ENCODE peak calls at places on chromosome 10, in four cellular contexts. E is GM12878, S is SK-N-SH, Y is HepG2. Q is an unnamed sample.

GRCh38 chr10:22534849-22535604 is 179.4 kb downstream of the PIP4K2A start:
- DNase-seq in E (no peak), S (no peak), Y (peak), Q (no peak)

GRCh38 chr10:131829156-131829930 is 71.5 kb upstream of the PPP2R2D start:
- DNase-seq in E (no peak), S (no peak), Y (no peak), Q (no peak)

GRCh38 chr10:27760867-27761266 is 15.2 kb upstream of the MKX start:
- DNase-seq in E (no peak), S (no peak), Y (no peak), Q (no peak)

GRCh38 chr10:103470755-103471653 is 8.0 kb downstream of the CALHM3 start:
- DNase-seq in E (peak), S (no peak), Y (no peak), Q (no peak)

GRCh38 chr10:131683941-131684340 is 216.9 kb upstream of the PPP2R2D start:
- DNase-seq in E (no peak), S (no peak), Y (no peak), Q (no peak)

GRCh38 chr10:104299031-104299904 is 30.3 kb downstream of the GSTO2 start:
- DNase-seq in E (no peak), S (peak), Y (no peak), Q (no peak)

GRCh38 chr10:64574371-64574770 is 1053.2 kb downstream of the REEP3 start:
- DNase-seq in E (no peak), S (peak), Y (no peak), Q (no peak)

GRCh38 chr10:34739915-34740314 is 75.2 kb downstream of the PARD3 start:
- DNase-seq in E (no peak), S (no peak), Y (no peak), Q (no peak)

GRCh38 chr10:132631348-132631735 is 93.8 kb downstream of the INPP5A start:
- DNase-seq in E (no peak), S (no peak), Y (no peak), Q (no peak)

GRCh38 chr10:114758331-114758730 is 63.2 kb upstream of the FHIP2A start:
- DNase-seq in E (no peak), S (no peak), Y (no peak), Q (no peak)

GRCh38 chr10:52479567-52479966 is 165.5 kb downstream of the DKK1 start:
- DNase-seq in E (no peak), S (no peak), Y (no peak), Q (no peak)

GRCh38 chr10:21516270-21517131 is 9.0 kb downstream of the SKIDA1 start:
- DNase-seq in E (no peak), S (peak), Y (no peak), Q (no peak)

GRCh38 chr10:53737132-53737531 is 964.5 kb upstream of the MBL2 start:
- DNase-seq in E (no peak), S (no peak), Y (no peak), Q (no peak)

GRCh38 chr10:126066491-126066890 is 170.1 kb downstream of the FANK1 start:
- DNase-seq in E (no peak), S (no peak), Y (no peak), Q (no peak)

GRCh38 chr10:94403034-94403822 is 887 bp downstream of the TBC1D12 start:
- DNase-seq in E (peak), S (peak), Y (peak), Q (peak)

GRCh38 chr10:31384589-31384949 is 65.6 kb downstream of the ZEB1 start:
- DNase-seq in E (no peak), S (no peak), Y (no peak), Q (no peak)

GRCh38 chr10:13795653-13796555 is 209.1 kb downstream of the PRPF18 start:
- DNase-seq in E (no peak), S (no peak), Y (no peak), Q (no peak)

GRCh38 chr10:9643782-9644181 is 1373.9 kb upstream of the CELF2 start:
- DNase-seq in E (no peak), S (no peak), Y (no peak), Q (no peak)

GRCh38 chr10:61902448-61903183 is 1.1 kb downstream of the ARID5B start:
- DNase-seq in E (no peak), S (peak), Y (peak), Q (peak)

GRCh38 chr10:70596860-70597809 is 5.4 kb downstream of the PRF1 start:
- DNase-seq in E (no peak), S (peak), Y (peak), Q (no peak)

GRCh38 chr10:118775478-118775877 is 20.7 kb upstream of the CACUL1 start:
- DNase-seq in E (no peak), S (no peak), Y (no peak), Q (no peak)

GRCh38 chr10:112650588-112651030 is 203.6 kb downstream of the VTI1A start:
- DNase-seq in E (no peak), S (no peak), Y (no peak), Q (no peak)

GRCh38 chr10:43215758-43216455 is 51.0 kb downstream of the RASGEF1A start:
- DNase-seq in E (no peak), S (no peak), Y (no peak), Q (no peak)

GRCh38 chr10:133385214-133385613 is 6.2 kb downstream of the PAOX start:
- DNase-seq in E (no peak), S (no peak), Y (no peak), Q (no peak)

GRCh38 chr10:62234284-62234605 is 34.4 kb downstream of the RTKN2 start:
- DNase-seq in E (no peak), S (no peak), Y (no peak), Q (no peak)

GRCh38 chr10:83469719-83470336 is 669.5 kb upstream of the GHITM start:
- DNase-seq in E (no peak), S (no peak), Y (no peak), Q (no peak)

GRCh38 chr10:126094537-126094936 is 198.2 kb downstream of the FANK1 start:
- DNase-seq in E (no peak), S (no peak), Y (no peak), Q (no peak)

GRCh38 chr10:113552723-113553122 is at the start of gene HABP2:
- DNase-seq in E (no peak), S (no peak), Y (no peak), Q (peak)

GRCh38 chr10:91907914-91908357 is 1.4 kb downstream of the FGFBP3 start:
- DNase-seq in E (no peak), S (no peak), Y (no peak), Q (peak)

GRCh38 chr10:73940634-73941221 is 29.8 kb downstream of the PLAU start:
- DNase-seq in E (no peak), S (peak), Y (peak), Q (peak)

GRCh38 chr10:104259999-104260774 is 5.5 kb downstream of the GSTO1 start:
- DNase-seq in E (no peak), S (no peak), Y (no peak), Q (no peak)

GRCh38 chr10:133388265-133388972 is 5.5 kb upstream of the MTG1 start:
- DNase-seq in E (peak), S (no peak), Y (peak), Q (peak)

GRCh38 chr10:33484787-33485186 is 150.3 kb upstream of the NRP1 start:
- DNase-seq in E (no peak), S (no peak), Y (no peak), Q (no peak)

GRCh38 chr10:107701947-107702346 is 537.4 kb upstream of the SORCS1 start:
- DNase-seq in E (no peak), S (no peak), Y (no peak), Q (no peak)

GRCh38 chr10:95400789-95401188 is 110.0 kb upstream of the PDLIM1 start:
- DNase-seq in E (no peak), S (no peak), Y (no peak), Q (no peak)

GRCh38 chr10:57300718-57301117 is 939.7 kb upstream of the ZWINT start:
- DNase-seq in E (no peak), S (no peak), Y (no peak), Q (no peak)

GRCh38 chr10:102115775-102116174 is 4.4 kb downstream of the LDB1 start:
- DNase-seq in E (no peak), S (no peak), Y (no peak), Q (no peak)

GRCh38 chr10:7797582-7797981 is 9.6 kb downstream of the ATP5F1C start:
- DNase-seq in E (no peak), S (peak), Y (no peak), Q (peak)
- TF ChIP-seq PBX3 in E (no peak), S (peak), Y (no peak), Q (no peak)

DNA sequence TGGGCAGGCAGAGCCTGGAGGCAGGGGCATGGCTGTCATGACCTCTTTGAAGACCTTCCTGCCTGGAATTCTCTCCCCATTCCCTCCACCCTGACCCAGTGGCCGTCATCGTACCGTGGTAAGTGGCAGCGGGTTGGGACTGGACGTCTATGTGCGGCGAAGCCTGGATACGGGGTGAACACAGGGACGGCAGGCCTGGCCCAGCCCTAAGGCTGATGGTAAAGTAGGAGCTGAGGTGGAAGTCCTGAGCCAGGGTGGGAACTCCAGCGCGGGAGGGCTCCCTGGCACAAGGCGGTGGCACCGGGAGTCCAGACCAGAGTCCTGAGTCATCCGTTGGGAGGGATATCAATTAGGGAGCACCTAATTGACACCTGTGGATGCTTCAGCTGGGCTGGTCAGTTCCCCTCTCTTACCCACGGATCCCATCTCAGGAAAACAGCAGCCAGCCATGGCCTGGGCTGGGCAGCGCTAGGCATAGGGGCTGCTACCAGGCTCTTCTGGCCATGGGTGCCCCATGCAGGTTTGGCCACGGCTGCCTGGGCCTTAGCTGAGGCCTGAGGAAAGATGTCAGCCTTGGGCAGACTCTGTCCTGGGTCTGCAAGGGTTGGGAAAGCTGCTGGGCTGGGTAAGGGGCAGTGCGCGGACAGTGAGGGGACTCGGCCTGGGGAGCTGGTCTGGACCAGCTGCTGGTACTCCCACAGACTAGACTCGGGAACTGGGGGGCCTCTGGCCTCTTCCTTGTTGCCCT is 3.3 kb downstream of the PPIF start:
- DNase-seq in E (no peak), S (no peak), Y (no peak), Q (no peak)
- H3K4me3 ChIP-seq in E (no peak), S (no peak), Y (no peak), Q (no peak)

DNA sequence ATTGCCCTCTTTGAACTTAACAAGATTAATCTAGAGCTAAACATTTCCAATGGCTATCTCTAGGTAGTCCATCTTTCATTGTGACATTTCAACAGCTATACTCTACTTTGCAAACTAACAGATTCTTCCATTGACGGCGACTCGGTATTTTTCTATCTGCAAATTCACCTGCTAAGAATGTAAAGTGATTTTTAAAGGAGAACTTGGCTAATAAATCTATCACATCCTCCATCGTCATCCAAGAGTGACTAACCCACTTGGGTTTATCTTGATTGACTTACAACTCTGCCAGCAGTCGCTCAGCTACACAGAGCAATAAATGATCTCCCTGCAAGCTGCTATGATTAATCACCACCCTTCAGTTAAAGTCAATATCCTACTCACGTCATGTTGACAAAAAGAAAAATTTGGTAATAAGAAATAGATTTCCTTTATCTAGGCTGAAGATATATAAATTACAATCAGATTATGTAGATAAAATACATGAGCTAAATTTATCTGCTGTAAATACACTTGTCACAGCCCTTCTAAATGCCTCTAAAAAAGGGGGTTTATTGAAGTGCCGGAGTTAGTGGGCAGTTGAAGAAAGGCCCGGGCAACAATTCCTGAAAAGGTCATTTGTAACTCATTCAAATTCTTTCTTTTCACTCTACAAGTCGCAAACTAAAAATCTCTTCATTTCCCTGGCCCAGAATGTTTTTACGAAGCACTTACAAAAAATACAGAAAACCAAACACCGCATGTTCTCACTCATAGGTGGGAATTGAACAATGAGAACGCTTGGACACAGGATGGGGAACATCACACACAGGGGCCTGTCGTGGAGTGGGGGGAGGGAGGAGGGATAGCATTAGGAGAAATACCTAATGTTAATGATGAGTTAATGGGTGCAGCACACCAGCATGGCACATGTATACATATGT is 99.3 kb downstream of the SFMBT2 start:
- DNase-seq in E (no peak), S (no peak), Y (no peak), Q (peak)
- TF ChIP-seq PBX3 in E (no peak), S (no peak), Y (no peak), Q (peak)

GRCh38 chr10:120810298-120810697 is 40.9 kb upstream of the WDR11 start:
- DNase-seq in E (no peak), S (peak), Y (no peak), Q (no peak)

GRCh38 chr10:120818301-120818700 is 32.9 kb upstream of the WDR11 start:
- DNase-seq in E (no peak), S (no peak), Y (no peak), Q (no peak)

GRCh38 chr10:120813085-120813484 is 38.1 kb upstream of the WDR11 start:
- DNase-seq in E (no peak), S (no peak), Y (no peak), Q (no peak)
- H3K4me3 ChIP-seq in E (no peak), S (no peak), Y (no peak), Q (no peak)

Q was measured in A549.